ENCODE peak calls at places on chromosomes 5 and 9, in five cellular contexts. P, W, U, S and V are unnamed samples.

GRCh38 chr5:54457094-54457531 is 1.6 kb downstream of the HSPB3 start:
- DNase-seq in P (no peak), W (no peak), U (peak), S (no peak), V (no peak)

GRCh38 chr9:92242115-92242778 is 51.2 kb downstream of the IARS1 start:
- DNase-seq in P (no peak), W (no peak), U (peak), S (no peak), V (no peak)

GRCh38 chr5:28903643-28904042 is 1865.3 kb upstream of the CDH9 start:
- DNase-seq in P (no peak), W (no peak), U (no peak), S (no peak), V (no peak)

GRCh38 chr9:124040935-124041816 is 29.6 kb downstream of the LHX2 start:
- DNase-seq in P (peak), W (peak), U (peak), S (no peak), V (no peak)

GRCh38 chr5:76046761-76047160 is 36.4 kb upstream of the SV2C start:
- DNase-seq in P (no peak), W (no peak), U (no peak), S (no peak), V (no peak)

GRCh38 chr9:99393993-99394392 is 171.9 kb downstream of the SEC61B start:
- DNase-seq in P (no peak), W (no peak), U (no peak), S (no peak), V (no peak)

GRCh38 chr9:14075218-14075617 is 238.7 kb downstream of the NFIB start:
- DNase-seq in P (no peak), W (peak), U (no peak), S (no peak), V (no peak)

GRCh38 chr9:82410306-82410705 is 421.7 kb downstream of the SPATA31D1 start:
- DNase-seq in P (peak), W (no peak), U (peak), S (no peak), V (no peak)

GRCh38 chr9:9645006-9645405 is 967.8 kb downstream of the PTPRD start:
- DNase-seq in P (no peak), W (no peak), U (no peak), S (no peak), V (no peak)

GRCh38 chr5:17184596-17184995 is 32.8 kb upstream of the BASP1 start:
- DNase-seq in P (no peak), W (no peak), U (peak), S (no peak), V (no peak)

GRCh38 chr5:112720576-112720975 is 17.1 kb upstream of the APC start:
- DNase-seq in P (no peak), W (no peak), U (no peak), S (no peak), V (no peak)